ENCODE peak calls at places on chromosome 22, in four cellular contexts. B, G, P and Z are unnamed samples.

GRCh38 chr22:47165998-47166397 is 403.5 kb downstream of the TBC1D22A start:
- DNase-seq in B (no peak), G (no peak), P (no peak), Z (no peak)

GRCh38 chr22:19085233-19086043 is 36.8 kb downstream of the DGCR2 start:
- DNase-seq in B (no peak), G (no peak), P (no peak), Z (no peak)

GRCh38 chr22:23397008-23397617 is 183.0 kb downstream of the IGLL1 start:
- DNase-seq in B (no peak), G (no peak), P (no peak), Z (no peak)

GRCh38 chr22:50264104-50264745 is 2.7 kb upstream of the MAPK12 start:
- DNase-seq in B (no peak), G (no peak), P (no peak), Z (no peak)

GRCh38 chr22:49825436-49825835 is 2.2 kb downstream of the BRD1 start:
- DNase-seq in B (no peak), G (no peak), P (no peak), Z (no peak)

GRCh38 chr22:32843300-32843699 is 41.8 kb downstream of the TIMP3 start:
- DNase-seq in B (no peak), G (no peak), P (no peak), Z (no peak)

GRCh38 chr22:38069372-38070249 is 12.4 kb downstream of the PICK1 start:
- DNase-seq in B (no peak), G (no peak), P (peak; percentile 84), Z (no peak)

GRCh38 chr22:42270178-42270511 is 308 bp downstream of the TCF20 start:
- DNase-seq in B (peak; percentile 2), G (no peak), P (no peak), Z (no peak)

GRCh38 chr22:20238567-20239062 is 29.5 kb downstream of the RTN4R start:
- DNase-seq in B (peak; percentile 13), G (peak; percentile 42), P (no peak), Z (no peak)

GRCh38 chr22:28375761-28376534 is 303.7 kb downstream of the TTC28 start:
- DNase-seq in B (no peak), G (no peak), P (no peak), Z (no peak)

GRCh38 chr22:39625554-39626537 is 55.3 kb downstream of the CACNA1I start:
- DNase-seq in B (no peak), G (no peak), P (no peak), Z (no peak)

GRCh38 chr22:42719656-42720262 is 911 bp downstream of the A4GALT start:
- DNase-seq in B (no peak), G (no peak), P (no peak), Z (no peak)

GRCh38 chr22:47602732-47603131 is 840.3 kb downstream of the TBC1D22A start:
- DNase-seq in B (no peak), G (no peak), P (no peak), Z (no peak)

GRCh38 chr22:47394504-47395440 is 632.3 kb downstream of the TBC1D22A start:
- DNase-seq in B (no peak), G (no peak), P (no peak), Z (no peak)

GRCh38 chr22:42376721-42377177 is 55.5 kb downstream of the NFAM1 start:
- DNase-seq in B (no peak), G (no peak), P (no peak), Z (no peak)

GRCh38 chr22:28025866-28026575 is 107.0 kb upstream of the PITPNB start:
- DNase-seq in B (no peak), G (no peak), P (no peak), Z (no peak)

GRCh38 chr22:32602154-32602553 is 127.5 kb downstream of the FBXO7 start:
- DNase-seq in B (no peak), G (no peak), P (no peak), Z (no peak)

GRCh38 chr22:19605508-19606331 is 81.5 kb upstream of the CLDN5 start:
- DNase-seq in B (no peak), G (no peak), P (no peak), Z (no peak)

GRCh38 chr22:49567894-49568750 is 259.6 kb downstream of the BRD1 start:
- DNase-seq in B (no peak), G (no peak), P (no peak), Z (no peak)

GRCh38 chr22:45969414-45969799 is 7.6 kb downstream of the WNT7B start:
- DNase-seq in B (no peak), G (no peak), P (no peak), Z (no peak)

GRCh38 chr22:37498289-37498909 is 12.2 kb upstream of the MFNG start:
- DNase-seq in B (no peak), G (peak; percentile 73), P (no peak), Z (no peak)

GRCh38 chr22:47372111-47372581 is 609.7 kb downstream of the TBC1D22A start:
- DNase-seq in B (no peak), G (no peak), P (no peak), Z (no peak)

GRCh38 chr22:36149464-36149863 is 11.1 kb downstream of the APOL3 start:
- DNase-seq in B (no peak), G (no peak), P (no peak), Z (no peak)

GRCh38 chr22:43506487-43506886 is 94.7 kb downstream of the MPPED1 start:
- DNase-seq in B (no peak), G (no peak), P (no peak), Z (no peak)

GRCh38 chr22:49202226-49202625 is 625.4 kb downstream of the BRD1 start:
- DNase-seq in B (no peak), G (no peak), P (no peak), Z (no peak)

GRCh38 chr22:38284042-38284402 is 11.2 kb upstream of the TMEM184B start:
- DNase-seq in B (no peak), G (no peak), P (no peak), Z (no peak)

GRCh38 chr22:17213976-17214375 is 5.3 kb downstream of the ADA2 start:
- DNase-seq in B (peak; percentile 40), G (peak; percentile 61), P (peak; percentile 49), Z (no peak)

GRCh38 chr22:37843746-37844089 is 416 bp downstream of the ANKRD54 start:
- DNase-seq in B (no peak), G (peak; percentile 34), P (peak; percentile 63), Z (no peak)

GRCh38 chr22:43747877-43748276 is 64.2 kb downstream of the EFCAB6 start:
- DNase-seq in B (no peak), G (no peak), P (no peak), Z (no peak)

GRCh38 chr22:33007485-33007884 is 50.7 kb downstream of the SYN3 start:
- DNase-seq in B (no peak), G (no peak), P (no peak), Z (no peak)

GRCh38 chr22:37546436-37547248 is 13.6 kb upstream of the CDC42EP1 start:
- DNase-seq in B (no peak), G (no peak), P (peak; percentile 77), Z (no peak)

GRCh38 chr22:28791124-28791523 is 9.2 kb downstream of the XBP1 start:
- DNase-seq in B (no peak), G (no peak), P (no peak), Z (no peak)

GRCh38 chr22:30705710-30706651 is 11.3 kb downstream of the OSBP2 start:
- DNase-seq in B (peak; percentile 70), G (no peak), P (no peak), Z (peak; percentile 41)

GRCh38 chr22:23376256-23376655 is 195.9 kb downstream of the BCR start:
- DNase-seq in B (peak; percentile 33), G (peak; percentile 9), P (no peak), Z (peak; percentile 2)

GRCh38 chr22:26579331-26579886 is 10.5 kb downstream of the TPST2 start:
- DNase-seq in B (no peak), G (peak; percentile 47), P (no peak), Z (no peak)

GRCh38 chr22:43889366-43890253 is 2.2 kb downstream of the PNPLA5 start:
- DNase-seq in B (no peak), G (no peak), P (no peak), Z (no peak)

GRCh38 chr22:49824185-49824925 is 3.3 kb downstream of the BRD1 start:
- DNase-seq in B (no peak), G (no peak), P (no peak), Z (no peak)